ENCODE peak calls at places on chromosomes 11 and 22, in nine cellular contexts. O, G, E, Z, H, J, K, W and F are unnamed samples.

GRCh38 chr11:47991266-47991830 is 11.0 kb downstream of the PTPRJ start:
- DNase-seq in W (no peak), Z (no peak), G (no peak), K (no peak), H (no peak), O (no peak), E (peak; percentile 59), J (no peak), F (peak; percentile 72)

GRCh38 chr11:46270707-46271106 is 6.8 kb upstream of the CREB3L1 start:
- DNase-seq in O (no peak), G (no peak), W (no peak), H (no peak), J (no peak), Z (no peak), E (no peak), K (no peak), F (no peak)

GRCh38 chr22:36862251-36863242 is 1.7 kb downstream of the NCF4 start:
- DNase-seq in J (no peak), Z (no peak), H (no peak), W (no peak), K (no peak), E (no peak), O (no peak), G (no peak), F (no peak)

GRCh38 chr22:35739076-35739475 is 21.4 kb downstream of the APOL5 start:
- DNase-seq in O (no peak), E (no peak), Z (no peak), J (no peak), W (no peak), G (no peak), H (no peak), K (no peak), F (no peak)

GRCh38 chr11:112369374-112369773 is 108.7 kb upstream of the PLET1 start:
- DNase-seq in J (no peak), O (no peak), H (no peak), G (no peak), K (no peak), E (no peak), Z (no peak), W (no peak), F (no peak)

GRCh38 chr22:49930596-49931412 is 12.4 kb downstream of the CRELD2 start:
- DNase-seq in W (peak; percentile 43), G (peak; percentile 76), H (peak; percentile 73), K (peak; percentile 68), Z (peak; percentile 30), O (peak; percentile 64), E (peak; percentile 81), J (no peak), F (peak; percentile 91)

GRCh38 chr11:122319842-122320555 is 204.0 kb upstream of the BLID start:
- DNase-seq in K (peak; percentile 35), H (no peak), Z (no peak), O (no peak), E (no peak), W (no peak), J (no peak), G (no peak), F (no peak)

GRCh38 chr11:117195208-117195607 is 4.0 kb upstream of the TAGLN start:
- DNase-seq in G (no peak), E (no peak), Z (no peak), J (no peak), K (no peak), O (no peak), H (no peak), W (no peak), F (no peak)

GRCh38 chr22:20112623-20113511 is 3.0 kb upstream of the RANBP1 start:
- DNase-seq in J (no peak), E (no peak), W (no peak), O (no peak), G (no peak), K (no peak), H (no peak), Z (no peak), F (no peak)

GRCh38 chr11:20156876-20157613 is 3.2 kb downstream of the DBX1 start:
- DNase-seq in Z (peak; percentile 31), G (no peak), E (no peak), K (no peak), W (no peak), H (no peak), O (no peak), J (no peak), F (no peak)

GRCh38 chr11:64650923-64651523 is 60.0 kb downstream of the SLC22A12 start:
- DNase-seq in W (no peak), K (peak; percentile 20), E (peak; percentile 53), Z (no peak), G (peak; percentile 44), H (peak; percentile 34), J (no peak), O (peak; percentile 8), F (peak; percentile 11)

GRCh38 chr11:72617080-72617744 is 57.0 kb downstream of the PDE2A start:
- DNase-seq in J (no peak), K (peak; percentile 33), W (no peak), O (peak; percentile 15), G (peak; percentile 32), H (peak; percentile 13), Z (no peak), E (peak; percentile 40), F (no peak)

GRCh38 chr22:50722716-50723428 is 15.1 kb upstream of the ACR start:
- DNase-seq in Z (no peak), G (no peak), E (no peak), O (no peak), W (no peak), J (no peak), K (no peak), H (no peak), F (no peak)

GRCh38 chr22:19759459-19759993 is 1.1 kb upstream of the TBX1 start:
- DNase-seq in G (no peak), J (no peak), H (no peak), K (no peak), E (no peak), O (no peak), Z (no peak), W (no peak), F (no peak)

GRCh38 chr22:40637181-40638150 is 947 bp upstream of the MRTFA start:
- DNase-seq in G (no peak), E (peak; percentile 65), K (no peak), J (no peak), Z (peak; percentile 31), O (no peak), H (no peak), W (no peak), F (no peak)

GRCh38 chr11:109023029-109023428 is 358.2 kb downstream of the DDX10 start:
- DNase-seq in Z (no peak), W (no peak), G (no peak), J (no peak), E (no peak), K (no peak), O (no peak), H (no peak), F (no peak)

GRCh38 chr11:19789840-19790710 is 77.4 kb downstream of the NAV2 start:
- DNase-seq in Z (no peak), J (no peak), W (no peak), H (peak; percentile 77), K (peak; percentile 94), O (peak; percentile 81), E (peak; percentile 69), G (peak; percentile 89), F (no peak)

GRCh38 chr11:76770642-76771445 is 12.3 kb upstream of the TSKU start:
- DNase-seq in Z (no peak), E (peak; percentile 65), H (peak; percentile 79), O (peak; percentile 97), K (peak; percentile 89), J (no peak), G (peak; percentile 67), W (peak; percentile 84), F (peak; percentile 53)

GRCh38 chr11:57662893-57663292 is 5.0 kb upstream of the ZDHHC5 start:
- DNase-seq in J (no peak), K (no peak), E (peak; percentile 18), W (no peak), H (no peak), G (no peak), Z (no peak), O (no peak), F (no peak)
- TF ChIP-seq CTCF in J (no peak), K (no peak), E (peak; percentile 15), W (peak; percentile 9), H (peak; percentile 3), G (no peak), Z (no peak), O (no peak), F (no peak)

DNA sequence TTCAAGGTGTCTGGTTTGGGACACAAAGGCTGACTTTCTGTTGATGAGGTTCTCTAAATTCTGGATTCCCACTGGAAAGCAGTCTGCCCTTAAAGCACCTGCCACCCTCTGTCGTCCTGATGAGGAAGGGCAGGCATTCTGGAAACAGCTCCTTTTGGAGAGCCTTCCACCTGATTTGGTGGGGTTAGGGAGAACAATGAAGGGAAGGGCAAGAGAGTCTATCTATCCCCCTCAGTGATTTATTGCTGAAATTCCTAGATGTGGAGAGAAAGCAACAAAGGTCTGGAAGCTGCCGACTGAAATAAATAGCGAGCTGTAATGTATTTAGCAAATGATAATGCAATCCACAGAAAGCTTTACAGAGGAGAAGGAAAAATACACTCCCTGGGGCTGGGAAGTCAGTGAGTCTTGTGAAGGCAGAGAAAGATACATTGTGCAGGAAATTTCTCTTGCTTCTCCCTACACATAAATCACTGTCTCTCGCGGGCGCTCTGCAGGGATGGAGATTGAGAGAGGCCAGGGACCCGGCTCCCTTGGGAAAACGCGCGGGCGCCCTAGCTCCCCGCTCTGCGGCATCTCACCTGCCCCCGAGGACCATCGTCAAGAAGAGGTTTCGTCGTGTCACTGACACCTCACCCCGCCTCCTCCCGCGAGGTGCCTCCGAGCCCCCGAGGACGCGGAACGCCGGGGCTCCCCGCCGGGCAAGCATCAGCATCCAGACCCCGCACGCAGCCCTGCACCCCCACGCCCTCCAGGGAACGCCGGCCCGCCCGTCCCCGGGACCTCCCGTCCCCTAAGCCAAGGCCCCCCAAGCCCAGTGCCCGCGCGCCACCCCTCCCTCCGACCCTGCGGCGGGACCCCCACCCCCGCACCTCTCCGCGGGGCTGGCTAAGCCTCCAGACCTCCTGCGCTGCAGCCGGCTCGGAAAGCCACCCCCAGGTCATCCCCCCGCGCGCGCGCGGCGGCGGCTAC is 673 bp downstream of the CDON start:
- DNase-seq in J (no peak), O (peak; percentile 32), E (peak; percentile 52), G (peak; percentile 36), Z (peak; percentile 8), H (peak; percentile 12), K (peak; percentile 53), W (no peak), F (peak; percentile 32)
- TF ChIP-seq CTCF in J (peak; percentile 55), O (peak; percentile 47), E (peak; percentile 55), G (peak; percentile 44), Z (no peak), H (peak; percentile 39), K (peak; percentile 69), W (peak; percentile 44), F (no peak)

DNA sequence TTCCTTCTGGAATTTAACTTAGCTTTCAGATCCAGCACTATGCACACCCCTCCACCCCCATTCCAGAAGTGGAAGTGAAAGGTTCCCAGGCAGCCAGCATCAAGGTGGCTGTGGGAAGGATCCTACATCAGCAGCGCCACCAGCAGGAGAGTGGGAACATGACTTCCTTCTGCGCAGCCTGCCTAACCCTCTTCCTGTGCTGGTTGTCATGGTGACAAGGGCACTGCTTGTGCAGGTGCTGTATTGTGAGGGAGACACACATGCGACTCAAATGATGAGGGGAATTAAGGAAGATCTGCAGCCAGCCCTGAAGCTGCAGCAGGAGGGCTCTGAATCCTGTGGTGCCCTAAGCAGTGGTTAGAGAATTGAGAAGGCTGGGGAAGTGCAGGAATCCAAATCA is 904.4 kb upstream of the API5 start:
- DNase-seq in O (no peak), G (peak; percentile 43), Z (no peak), K (no peak), J (peak; percentile 64), H (peak; percentile 57), W (no peak), E (peak; percentile 58), F (no peak)
- TF ChIP-seq CTCF in O (no peak), G (no peak), Z (no peak), K (no peak), J (peak; percentile 81), H (peak; percentile 45), W (no peak), E (peak; percentile 31), F (no peak)

GRCh38 chr11:43708776-43709175 is 28.2 kb downstream of the HSD17B12 start:
- DNase-seq in K (no peak), Z (no peak), W (no peak), J (no peak), G (peak; percentile 32), O (peak; percentile 17), E (no peak), H (peak; percentile 18), F (no peak)
- TF ChIP-seq CTCF in K (peak; percentile 33), Z (no peak), W (no peak), J (peak; percentile 19), G (no peak), O (no peak), E (peak; percentile 16), H (peak; percentile 51), F (no peak)